ENCODE peak calls at places on chromosomes 7 and 10, in four cellular contexts. D is GM06990, S is GM12865, F is astrocyte of the spinal cord. K is an unnamed sample.

GRCh38 chr7:75712517-75713361 is 26.0 kb downstream of the HIP1 start:
- DNase-seq in F (no peak), D (no peak), S (no peak), K (no peak)

GRCh38 chr7:117682681-117683385 is 190.4 kb downstream of the CTTNBP2 start:
- DNase-seq in S (no peak), F (peak), D (no peak), K (no peak)

GRCh38 chr10:90417056-90417455 is 440.8 kb downstream of the HTR7 start:
- DNase-seq in F (peak), S (no peak), D (no peak), K (peak)

GRCh38 chr7:26850193-26850651 is 14.2 kb downstream of the SKAP2 start:
- DNase-seq in F (peak), S (no peak), D (no peak), K (no peak)

GRCh38 chr10:103493911-103494877 is 689 bp downstream of the NEURL1 start:
- DNase-seq in D (peak), S (no peak), F (no peak), K (no peak)

GRCh38 chr7:1664711-1665591 is 5.1 kb upstream of the ELFN1 start:
- DNase-seq in S (peak), D (no peak), F (peak), K (no peak)

GRCh38 chr10:118595598-118596425 is at the start of gene PRLHR:
- DNase-seq in D (no peak), F (no peak), S (no peak), K (no peak)

GRCh38 chr7:151705744-151706567 is 171.0 kb downstream of the PRKAG2 start:
- DNase-seq in D (no peak), F (no peak), S (peak), K (no peak)

GRCh38 chr7:134421998-134422397 is 36.9 kb downstream of the AKR1B1 start:
- DNase-seq in D (no peak), F (no peak), S (no peak), K (no peak)

GRCh38 chr7:13414181-13414580 is 575.3 kb downstream of the ETV1 start:
- DNase-seq in S (no peak), D (no peak), F (no peak), K (no peak)

GRCh38 chr10:78578929-78579328 is 489.8 kb upstream of the ZMIZ1 start:
- DNase-seq in S (peak), D (no peak), F (no peak), K (no peak)

GRCh38 chr10:73810735-73811465 is 498 bp downstream of the NDST2 start:
- DNase-seq in S (peak), F (peak), D (peak), K (no peak)

GRCh38 chr7:34343667-34344066 is 314.4 kb upstream of the NPSR1 start:
- DNase-seq in D (no peak), S (no peak), F (no peak), K (no peak)

GRCh38 chr7:38142736-38143135 is 35.3 kb upstream of the STARD3NL start:
- DNase-seq in D (peak), F (no peak), S (peak), K (no peak)

GRCh38 chr10:7317799-7318446 is 92.9 kb downstream of the SFMBT2 start:
- DNase-seq in F (no peak), S (peak), D (no peak), K (no peak)

GRCh38 chr10:7318836-7319235 is 92.0 kb downstream of the SFMBT2 start:
- DNase-seq in F (no peak), S (peak), D (no peak), K (no peak)

GRCh38 chr10:7319632-7320031 is 91.2 kb downstream of the SFMBT2 start:
- DNase-seq in F (no peak), D (no peak), S (no peak), K (no peak)

GRCh38 chr10:7320072-7320471 is 90.8 kb downstream of the SFMBT2 start:
- DNase-seq in S (no peak), F (no peak), D (no peak), K (no peak)

DNA sequence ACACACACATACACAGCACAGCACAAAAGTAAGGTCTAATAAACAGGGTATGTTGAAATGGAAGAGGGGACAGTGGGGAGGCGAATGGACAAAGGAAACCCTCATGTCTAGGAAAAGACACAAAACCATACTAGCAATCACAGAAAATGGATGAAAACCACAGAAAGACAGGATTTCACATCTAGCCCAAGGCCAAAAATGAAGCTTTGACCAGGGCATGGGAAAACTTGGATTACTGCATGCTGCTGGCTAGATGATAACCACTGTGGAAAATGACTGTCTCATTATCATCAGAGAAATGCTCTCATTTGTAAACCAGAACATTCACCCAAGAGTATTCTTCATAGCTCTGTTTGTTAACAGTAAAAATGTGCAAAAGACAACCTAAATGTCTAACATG is 88.2 kb downstream of the SFMBT2 start:
- DNase-seq in D (no peak), F (no peak), S (no peak), K (no peak)
- H3K4me3 ChIP-seq in D (no peak), F (no peak), S (no peak), K (no peak)

DNA sequence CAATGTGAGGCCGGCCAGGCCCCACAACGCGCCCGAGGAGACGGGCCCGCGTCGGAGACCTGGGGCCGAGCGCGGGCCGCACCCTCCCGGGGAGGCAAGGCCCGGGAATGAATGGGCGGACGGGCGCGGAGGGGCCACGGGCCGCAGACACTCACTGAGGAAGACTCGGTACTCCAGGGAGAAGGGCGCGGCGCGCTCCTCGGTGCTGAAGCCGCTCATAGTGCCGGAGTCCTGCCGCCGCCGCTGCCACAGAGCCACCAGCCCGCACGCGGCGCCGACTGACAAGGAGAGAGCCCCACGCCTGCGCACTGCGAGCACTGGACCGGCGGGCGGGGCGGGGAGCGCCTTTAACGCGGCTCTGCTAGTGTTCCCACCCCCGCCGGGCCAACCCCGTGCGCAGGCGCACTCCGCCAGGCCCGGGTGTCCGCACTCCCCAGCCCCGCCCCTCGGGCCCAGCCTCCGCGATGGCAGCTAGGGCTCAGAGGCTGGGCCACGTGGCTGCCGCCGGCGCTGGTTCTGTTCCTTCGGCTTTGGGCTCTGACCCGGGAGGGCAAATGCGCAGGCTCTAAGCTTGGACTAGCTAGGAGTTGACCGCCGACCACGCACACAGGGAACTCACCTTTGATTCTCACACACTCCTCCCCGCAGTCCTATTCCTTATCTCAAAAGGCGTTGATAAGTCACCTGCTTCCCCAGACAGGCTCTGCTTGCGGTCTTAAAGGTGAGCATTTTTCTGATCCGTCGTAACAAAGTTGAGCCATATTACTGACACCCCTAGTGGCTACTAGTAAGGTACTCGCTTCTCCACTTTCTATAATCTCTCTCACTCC is at the start of gene PPA1:
- DNase-seq in D (peak), S (peak), F (peak), K (peak)
- TF ChIP-seq CTCF in D (peak), S (peak), F (peak), K (no peak)

DNA sequence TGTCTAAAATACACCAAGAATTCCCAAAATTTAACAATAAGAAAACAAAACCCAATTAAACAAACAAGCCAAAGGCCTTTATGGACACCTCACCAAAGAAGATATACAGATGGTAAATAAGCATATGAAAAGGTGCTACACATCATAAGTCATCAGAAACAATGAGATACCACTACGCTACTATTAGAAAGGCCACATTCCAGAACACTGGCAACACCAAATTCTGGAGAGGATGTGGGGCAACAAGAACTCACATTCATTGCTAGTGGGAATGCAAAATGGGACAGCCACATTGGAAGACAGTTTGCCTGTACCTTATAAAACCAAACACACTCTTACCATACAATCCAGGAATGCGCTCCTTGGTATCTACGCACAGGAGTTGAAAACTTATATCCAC is 291.4 kb downstream of the TNS3 start:
- DNase-seq in S (no peak), D (no peak), F (no peak), K (no peak)
- H3K4me3 ChIP-seq in S (no peak), D (no peak), F (no peak), K (no peak)

DNA sequence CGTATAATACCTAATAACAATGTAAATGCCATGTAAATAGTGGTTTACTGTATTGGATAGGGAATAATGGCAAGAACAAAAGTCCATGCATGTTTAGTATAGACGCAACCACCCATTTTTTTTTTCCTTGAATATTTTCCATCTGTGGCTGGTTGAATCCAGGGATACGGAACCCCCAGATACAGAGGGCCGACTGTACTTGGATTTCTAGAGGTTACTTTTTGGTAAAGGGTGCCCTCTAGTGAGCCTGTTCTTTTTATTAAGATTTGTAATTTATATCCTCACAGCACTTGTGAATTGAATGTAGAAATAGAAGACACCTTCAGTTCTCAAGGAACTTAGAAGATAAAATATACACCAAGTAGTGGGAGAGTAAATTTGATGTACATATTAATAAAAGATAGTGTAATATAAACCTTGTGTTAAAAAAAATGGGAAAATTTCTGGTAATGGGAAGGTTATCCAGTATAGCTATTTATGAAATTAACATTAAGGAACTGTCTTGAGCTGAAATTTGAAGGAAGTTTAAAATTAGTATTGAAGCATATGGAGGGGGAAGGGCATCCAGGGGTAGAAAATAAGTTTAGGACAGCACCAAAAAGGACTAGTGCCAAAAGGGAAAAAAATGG is 32.0 kb downstream of the EXOC6 start:
- DNase-seq in S (peak), D (no peak), F (peak), K (peak)
- TF ChIP-seq CTCF in S (peak), D (peak), F (peak), K (peak)

GRCh38 chr7:139972000-139972399 is 90.8 kb downstream of the PARP12 start:
- DNase-seq in F (no peak), D (no peak), S (no peak), K (no peak)
- H3K4me3 ChIP-seq in F (no peak), D (no peak), S (no peak), K (no peak)

K was measured in BJ.